ENCODE peak calls at places on chromosomes 1 and 21, in ten cellular contexts. L is omental fat pad, S is astrocyte of the spinal cord, N is Daoy, K is BE2C, Q is iris pigment epithelial cell, M is ovary, I is G401, C is aorta, R is AG10803. D is an unnamed sample.
A peak's percentile ranks its signal among the peaks of the same experiment; 100 is the strongest.

GRCh38 chr21:43654806-43655489 is 4.3 kb downstream of the HSF2BP start:
- DNase-seq in C (no peak), L (no peak), K (no peak), M (no peak), I (no peak), S (peak; percentile 41), Q (peak; percentile 54), R (peak; percentile 58), N (peak; percentile 51), D (no peak)

GRCh38 chr1:183234660-183235476 is 48.8 kb downstream of the LAMC2 start:
- DNase-seq in L (peak; percentile 48), Q (peak; percentile 97), M (peak; percentile 73), C (no peak), K (peak; percentile 37), I (peak; percentile 71), R (peak; percentile 97), S (peak; percentile 98), N (peak; percentile 97), D (peak; percentile 95)

GRCh38 chr1:2784854-2785630 is 16.5 kb downstream of the TTC34 start:
- DNase-seq in I (no peak), N (no peak), S (no peak), M (no peak), C (peak; percentile 46), L (no peak), K (no peak), Q (no peak), R (no peak), D (no peak)

GRCh38 chr1:213899413-213899812 is 88.4 kb upstream of the PROX1 start:
- DNase-seq in K (no peak), Q (no peak), R (no peak), M (no peak), N (no peak), L (no peak), S (no peak), C (no peak), I (no peak), D (no peak)

GRCh38 chr1:48469616-48470500 is 2.1 kb downstream of the SPATA6 start:
- DNase-seq in N (peak; percentile 68), R (peak; percentile 73), Q (peak; percentile 75), M (peak; percentile 41), L (no peak), I (peak; percentile 22), S (peak; percentile 82), C (no peak), K (no peak), D (peak; percentile 3)

GRCh38 chr1:111099289-111099688 is 40.6 kb downstream of the DRAM2 start:
- DNase-seq in N (no peak), S (no peak), I (no peak), R (no peak), M (no peak), K (no peak), C (no peak), Q (no peak), L (no peak), D (no peak)

GRCh38 chr1:17010601-17011438 is 908 bp downstream of the ATP13A2 start:
- DNase-seq in M (peak; percentile 56), C (peak; percentile 87), L (no peak), K (peak; percentile 41), Q (peak; percentile 41), R (peak; percentile 56), S (no peak), N (peak; percentile 81), I (peak; percentile 51), D (peak; percentile 71)

GRCh38 chr21:31731802-31732537 is at the start of gene SCAF4:
- DNase-seq in I (peak; percentile 90), Q (peak; percentile 89), K (peak; percentile 94), N (peak; percentile 98), L (peak; percentile 65), C (peak; percentile 97), M (peak; percentile 91), S (peak; percentile 91), R (peak; percentile 90), D (peak; percentile 91)

GRCh38 chr1:118154220-118154619 is 30.8 kb downstream of the SPAG17 start:
- DNase-seq in I (no peak), S (no peak), L (no peak), R (peak; percentile 43), K (no peak), C (no peak), M (no peak), N (peak; percentile 37), Q (peak; percentile 3), D (peak; percentile 27)

GRCh38 chr1:80673935-80674597 is 1126.7 kb upstream of the ADGRL2 start:
- DNase-seq in C (no peak), L (no peak), Q (no peak), K (no peak), N (no peak), R (no peak), S (no peak), M (no peak), I (no peak), D (no peak)

GRCh38 chr1:101310484-101310883 is 73.7 kb downstream of the S1PR1 start:
- DNase-seq in C (no peak), S (no peak), I (no peak), M (no peak), Q (no peak), N (no peak), L (no peak), R (no peak), K (no peak), D (no peak)

GRCh38 chr1:94831636-94832035 is 11.5 kb downstream of the SLC44A3 start:
- DNase-seq in K (no peak), N (no peak), M (no peak), S (no peak), C (no peak), Q (no peak), I (no peak), L (no peak), R (no peak), D (no peak)

GRCh38 chr1:43781574-43781973 is 74.2 kb downstream of the ST3GAL3 start:
- DNase-seq in R (peak; percentile 69), C (no peak), M (no peak), Q (no peak), K (no peak), L (no peak), S (no peak), N (no peak), I (no peak), D (no peak)

GRCh38 chr1:162087574-162087973 is 18.1 kb downstream of the NOS1AP start:
- DNase-seq in K (no peak), Q (no peak), R (no peak), I (no peak), C (no peak), N (no peak), M (no peak), S (no peak), L (no peak), D (no peak)

GRCh38 chr1:151716771-151717631 is at the start of gene CELF3:
- DNase-seq in M (no peak), K (peak; percentile 94), Q (no peak), S (no peak), N (peak; percentile 41), L (no peak), C (no peak), R (no peak), I (peak; percentile 99), D (peak; percentile 64)

GRCh38 chr1:66341446-66342089 is 192.4 kb upstream of the SGIP1 start:
- DNase-seq in L (no peak), R (no peak), I (no peak), Q (no peak), M (no peak), C (no peak), N (no peak), S (no peak), K (no peak), D (no peak)

GRCh38 chr1:234613128-234613875 is 3.3 kb upstream of the IRF2BP2 start:
- DNase-seq in M (no peak), I (peak; percentile 56), S (peak; percentile 78), Q (peak; percentile 95), L (no peak), R (peak; percentile 97), N (no peak), K (no peak), C (no peak), D (peak; percentile 12)

GRCh38 chr21:34129039-34129891 is 55.9 kb downstream of the MRPS6 start:
- DNase-seq in C (no peak), L (no peak), K (peak; percentile 75), S (peak; percentile 91), N (peak; percentile 74), R (peak; percentile 81), M (peak; percentile 43), Q (peak; percentile 96), I (peak; percentile 94), D (peak; percentile 94)

GRCh38 chr1:28144203-28145135 is 32.0 kb downstream of the PTAFR start:
- DNase-seq in I (no peak), R (peak; percentile 43), N (peak; percentile 57), L (no peak), M (no peak), Q (peak; percentile 90), K (peak; percentile 10), C (no peak), S (peak; percentile 38), D (no peak)

GRCh38 chr1:196890668-196891067 is 2.8 kb downstream of the CFHR4 start:
- DNase-seq in K (no peak), C (no peak), S (no peak), R (no peak), N (no peak), I (no peak), L (no peak), M (no peak), Q (no peak), D (no peak)

D was measured in A673.